ENCODE peak calls at places on chromosomes 13 and 19, in six cellular contexts. One of them, this sample, is unnamed.

GRCh38 chr13:36086117-36086516 is 45.1 kb downstream of the DCLK1 start:
- DNase-seq in IMR-90: no peak
- DNase-seq in ovary: no peak
- DNase-seq in transverse colon: no peak
- DNase-seq in Peyer's patch: no peak
- DNase-seq in uterus: no peak
- DNase-seq in this sample: no peak

GRCh38 chr19:12139309-12139708 is 841 bp downstream of the ZNF20 start:
- DNase-seq in IMR-90: peak
- DNase-seq in ovary: no peak
- DNase-seq in transverse colon: no peak
- DNase-seq in Peyer's patch: no peak
- DNase-seq in uterus: no peak
- DNase-seq in this sample: no peak

GRCh38 chr19:42122691-42123607 is 9.3 kb downstream of the POU2F2 start:
- DNase-seq in IMR-90: no peak
- DNase-seq in ovary: no peak
- DNase-seq in transverse colon: no peak
- DNase-seq in Peyer's patch: no peak
- DNase-seq in uterus: no peak
- DNase-seq in this sample: no peak

GRCh38 chr13:73715114-73715909 is 418.9 kb downstream of the KLF12 start:
- DNase-seq in IMR-90: no peak
- DNase-seq in ovary: no peak
- DNase-seq in transverse colon: no peak
- DNase-seq in Peyer's patch: no peak
- DNase-seq in uterus: no peak
- DNase-seq in this sample: no peak

GRCh38 chr19:46035546-46035945 is 5.3 kb downstream of the IGFL4 start:
- DNase-seq in IMR-90: no peak
- DNase-seq in ovary: no peak
- DNase-seq in transverse colon: no peak
- DNase-seq in Peyer's patch: no peak
- DNase-seq in uterus: no peak
- DNase-seq in this sample: no peak

GRCh38 chr19:58203814-58204475 is 21.1 kb downstream of the ZNF274 start:
- DNase-seq in IMR-90: no peak
- DNase-seq in ovary: no peak
- DNase-seq in transverse colon: no peak
- DNase-seq in Peyer's patch: no peak
- DNase-seq in uterus: no peak
- DNase-seq in this sample: peak

GRCh38 chr13:27854606-27855005 is 62.3 kb downstream of the GSX1 start:
- DNase-seq in IMR-90: no peak
- DNase-seq in ovary: no peak
- DNase-seq in transverse colon: no peak
- DNase-seq in Peyer's patch: no peak
- DNase-seq in uterus: no peak
- DNase-seq in this sample: no peak

GRCh38 chr13:80502359-80502758 is 161.4 kb upstream of the SPRY2 start:
- DNase-seq in IMR-90: no peak
- DNase-seq in ovary: no peak
- DNase-seq in transverse colon: no peak
- DNase-seq in Peyer's patch: no peak
- DNase-seq in uterus: no peak
- DNase-seq in this sample: no peak

GRCh38 chr19:1168877-1169791 is 4.9 kb downstream of the SBNO2 start:
- DNase-seq in IMR-90: peak
- DNase-seq in ovary: peak
- DNase-seq in transverse colon: no peak
- DNase-seq in Peyer's patch: peak
- DNase-seq in uterus: peak
- DNase-seq in this sample: peak

GRCh38 chr19:49437231-49437630 is 4.1 kb downstream of the SLC17A7 start:
- DNase-seq in IMR-90: no peak
- DNase-seq in ovary: no peak
- DNase-seq in transverse colon: no peak
- DNase-seq in Peyer's patch: no peak
- DNase-seq in uterus: no peak
- DNase-seq in this sample: no peak

GRCh38 chr13:105139048-105139379 is 1396.4 kb downstream of the EFNB2 start:
- DNase-seq in IMR-90: no peak
- DNase-seq in ovary: no peak
- DNase-seq in transverse colon: no peak
- DNase-seq in Peyer's patch: no peak
- DNase-seq in uterus: no peak
- DNase-seq in this sample: no peak

DNA sequence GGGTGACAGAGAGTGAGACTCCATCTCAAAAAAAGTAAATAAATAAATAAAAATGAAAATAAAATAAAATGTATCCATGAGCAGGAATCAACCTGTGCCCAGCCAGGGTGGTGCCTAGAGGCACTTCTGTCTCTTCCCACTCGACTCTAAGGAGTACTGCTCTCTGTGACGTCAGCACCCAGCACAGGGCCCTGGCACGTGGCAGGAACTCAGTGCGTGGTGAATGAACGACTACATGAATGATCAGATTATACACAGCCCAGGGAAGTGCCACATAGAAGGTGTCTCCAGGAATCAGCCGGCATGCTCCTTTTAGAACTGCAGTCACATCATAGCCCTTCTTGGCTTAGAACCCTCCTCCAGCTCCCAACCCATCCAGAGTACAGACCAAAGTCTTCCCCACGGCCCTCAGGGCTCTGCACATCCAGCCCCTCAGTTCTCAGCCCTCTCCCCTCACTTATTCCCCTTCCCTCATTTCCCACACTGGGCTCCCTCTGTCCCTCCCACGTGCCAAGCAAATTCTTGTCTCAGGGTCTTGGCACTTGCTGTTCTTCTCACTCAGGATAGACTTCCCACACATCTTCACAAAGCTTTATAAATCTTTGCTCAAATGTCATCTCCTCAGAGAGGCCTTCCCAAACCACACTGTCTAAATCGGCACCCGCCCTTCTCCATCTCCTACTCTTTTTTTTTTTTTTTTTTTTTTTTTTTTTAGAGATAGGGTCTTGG is 4.2 kb downstream of the CLIP3 start:
- DNase-seq in IMR-90: no peak
- DNase-seq in ovary: no peak
- DNase-seq in transverse colon: no peak
- DNase-seq in Peyer's patch: no peak
- DNase-seq in uterus: no peak
- DNase-seq in this sample: no peak
- H3K27ac ChIP-seq in IMR-90: no peak
- H3K27ac ChIP-seq in ovary: no peak
- H3K27ac ChIP-seq in transverse colon: no peak
- H3K27ac ChIP-seq in Peyer's patch: no peak
- H3K27ac ChIP-seq in uterus: no peak
- H3K27ac ChIP-seq in this sample: no peak

DNA sequence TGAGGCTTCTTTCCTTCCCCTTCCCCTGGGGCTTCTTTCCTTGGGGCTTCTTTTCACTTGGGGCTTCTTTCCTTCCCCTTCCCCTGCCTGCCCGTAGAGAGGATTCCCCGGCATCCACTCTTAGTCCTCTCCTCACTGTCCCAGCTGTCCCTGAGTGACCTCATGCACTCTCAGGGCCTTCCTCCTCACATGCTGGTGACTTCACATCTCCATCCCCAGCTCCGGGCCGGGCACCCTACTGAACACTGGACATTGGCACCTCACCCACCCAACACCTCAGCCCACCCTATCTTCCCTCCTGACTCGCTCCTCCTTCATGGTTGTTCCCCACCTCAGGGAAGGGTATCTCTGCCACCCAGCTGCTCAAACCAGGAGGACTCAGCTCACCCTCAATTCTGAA is 130.6 kb downstream of the STARD13 start:
- DNase-seq in IMR-90: no peak
- DNase-seq in ovary: no peak
- DNase-seq in transverse colon: no peak
- DNase-seq in Peyer's patch: no peak
- DNase-seq in uterus: no peak
- DNase-seq in this sample: no peak
- H3K27ac ChIP-seq in IMR-90: peak
- H3K27ac ChIP-seq in ovary: no peak
- H3K27ac ChIP-seq in transverse colon: no peak
- H3K27ac ChIP-seq in Peyer's patch: no peak
- H3K27ac ChIP-seq in uterus: peak
- H3K27ac ChIP-seq in this sample: no peak

GRCh38 chr19:36771275-36772231 is 1.1 kb downstream of the ZNF850 start:
- DNase-seq in IMR-90: peak
- DNase-seq in ovary: peak
- DNase-seq in transverse colon: peak
- DNase-seq in Peyer's patch: peak
- DNase-seq in uterus: peak
- DNase-seq in this sample: peak
- H3K27ac ChIP-seq in IMR-90: peak
- H3K27ac ChIP-seq in ovary: peak
- H3K27ac ChIP-seq in transverse colon: peak
- H3K27ac ChIP-seq in Peyer's patch: peak
- H3K27ac ChIP-seq in uterus: peak
- H3K27ac ChIP-seq in this sample: peak

GRCh38 chr13:110618780-110619179 is 3.4 kb downstream of the NAXD start:
- DNase-seq in IMR-90: no peak
- DNase-seq in ovary: no peak
- DNase-seq in transverse colon: no peak
- DNase-seq in Peyer's patch: no peak
- DNase-seq in uterus: no peak
- DNase-seq in this sample: no peak

GRCh38 chr13:110616103-110617101 is 1.1 kb downstream of the NAXD start:
- DNase-seq in IMR-90: peak
- DNase-seq in ovary: peak
- DNase-seq in transverse colon: peak
- DNase-seq in Peyer's patch: peak
- DNase-seq in uterus: no peak
- DNase-seq in this sample: peak

GRCh38 chr13:110620596-110620995 is 5.3 kb downstream of the NAXD start:
- DNase-seq in IMR-90: no peak
- DNase-seq in ovary: no peak
- DNase-seq in transverse colon: no peak
- DNase-seq in Peyer's patch: no peak
- DNase-seq in uterus: no peak
- DNase-seq in this sample: no peak

GRCh38 chr13:110617326-110618072 is 2.2 kb downstream of the NAXD start:
- DNase-seq in IMR-90: peak
- DNase-seq in ovary: peak
- DNase-seq in transverse colon: peak
- DNase-seq in Peyer's patch: peak
- DNase-seq in uterus: peak
- DNase-seq in this sample: peak

GRCh38 chr13:110618167-110618566 is 2.8 kb downstream of the NAXD start:
- DNase-seq in IMR-90: no peak
- DNase-seq in ovary: no peak
- DNase-seq in transverse colon: no peak
- DNase-seq in Peyer's patch: no peak
- DNase-seq in uterus: no peak
- DNase-seq in this sample: no peak
- H3K27ac ChIP-seq in IMR-90: peak
- H3K27ac ChIP-seq in ovary: peak
- H3K27ac ChIP-seq in transverse colon: peak
- H3K27ac ChIP-seq in Peyer's patch: no peak
- H3K27ac ChIP-seq in uterus: peak
- H3K27ac ChIP-seq in this sample: peak

GRCh38 chr13:110347088-110347487 is 40.0 kb downstream of the COL4A2 start:
- DNase-seq in IMR-90: no peak
- DNase-seq in ovary: no peak
- DNase-seq in transverse colon: no peak
- DNase-seq in Peyer's patch: no peak
- DNase-seq in uterus: peak
- DNase-seq in this sample: no peak
- H3K27ac ChIP-seq in IMR-90: peak
- H3K27ac ChIP-seq in ovary: no peak
- H3K27ac ChIP-seq in transverse colon: peak
- H3K27ac ChIP-seq in Peyer's patch: no peak
- H3K27ac ChIP-seq in uterus: peak
- H3K27ac ChIP-seq in this sample: no peak

GRCh38 chr19:55490478-55491436 is 2.5 kb downstream of the SSC5D start:
- DNase-seq in IMR-90: no peak
- DNase-seq in ovary: peak
- DNase-seq in transverse colon: no peak
- DNase-seq in Peyer's patch: no peak
- DNase-seq in uterus: peak
- DNase-seq in this sample: peak
- H3K27ac ChIP-seq in IMR-90: no peak
- H3K27ac ChIP-seq in ovary: peak
- H3K27ac ChIP-seq in transverse colon: peak
- H3K27ac ChIP-seq in Peyer's patch: no peak
- H3K27ac ChIP-seq in uterus: peak
- H3K27ac ChIP-seq in this sample: no peak